ENCODE peak calls at places on chromosomes 11 and 22, in seven cellular contexts. Y is H1, U is GM12891, K is SK-N-SH, O is K562, L is GM12878, X is GM12892. Z is an unnamed sample.

GRCh38 chr11:76801205-76801604 is 18.0 kb downstream of the TSKU start:
- DNase-seq in Y (peak; percentile 39), U (no peak), K (no peak), O (no peak), L (no peak), X (no peak), Z (no peak)

GRCh38 chr22:49820984-49821383 is 6.7 kb downstream of the BRD1 start:
- DNase-seq in Y (no peak), U (no peak), K (no peak), O (no peak), L (no peak), X (no peak), Z (no peak)

GRCh38 chr11:70404244-70404643 is 5.9 kb downstream of the CTTN start:
- DNase-seq in Y (no peak), U (no peak), K (no peak), O (no peak), L (no peak), X (no peak), Z (no peak)

GRCh38 chr11:112271242-112271641 is 10.6 kb upstream of the PLET1 start:
- DNase-seq in Y (no peak), U (no peak), K (no peak), O (no peak), L (no peak), X (no peak), Z (no peak)

GRCh38 chr11:31236052-31236652 is 133.4 kb downstream of the DCDC1 start:
- DNase-seq in Y (no peak), U (no peak), K (no peak), O (no peak), L (no peak), X (no peak), Z (no peak)

GRCh38 chr11:124944565-124944964 is 8.7 kb upstream of the HEPACAM start:
- DNase-seq in Y (no peak), U (no peak), K (no peak), O (no peak), L (no peak), X (no peak), Z (no peak)

GRCh38 chr22:37501176-37501609 is 15.0 kb upstream of the MFNG start:
- DNase-seq in Y (no peak), U (no peak), K (no peak), O (no peak), L (no peak), X (no peak), Z (no peak)

GRCh38 chr11:74018331-74019005 is 9.6 kb upstream of the UCP3 start:
- DNase-seq in Y (no peak), U (no peak), K (no peak), O (no peak), L (no peak), X (no peak), Z (peak; percentile 89)

GRCh38 chr11:132457445-132457844 is 1074.9 kb downstream of the OPCML start:
- DNase-seq in Y (no peak), U (no peak), K (no peak), O (no peak), L (no peak), X (no peak), Z (no peak)

GRCh38 chr11:102546923-102547471 is 16.4 kb upstream of the MMP7 start:
- DNase-seq in Y (no peak), U (no peak), K (no peak), O (no peak), L (peak; percentile 93), X (no peak), Z (no peak)

GRCh38 chr11:8832571-8833260 is 78.3 kb upstream of the AKIP1 start:
- DNase-seq in Y (no peak), U (no peak), K (peak; percentile 68), O (no peak), L (peak; percentile 90), X (peak; percentile 50), Z (no peak)

GRCh38 chr11:62142043-62142375 is 18.2 kb downstream of the INCENP start:
- DNase-seq in Y (no peak), U (no peak), K (no peak), O (no peak), L (no peak), X (no peak), Z (no peak)

GRCh38 chr11:42058794-42059193 is 599.3 kb upstream of the LRRC4C start:
- DNase-seq in Y (no peak), U (no peak), K (no peak), O (no peak), L (no peak), X (no peak), Z (no peak)

GRCh38 chr11:40281055-40281580 is 1178.3 kb downstream of the LRRC4C start:
- DNase-seq in Y (no peak), U (no peak), K (no peak), O (no peak), L (no peak), X (no peak), Z (no peak)

GRCh38 chr22:27982630-27983180 is 63.6 kb upstream of the PITPNB start:
- DNase-seq in Y (peak; percentile 41), U (no peak), K (no peak), O (no peak), L (no peak), X (no peak), Z (no peak)

GRCh38 chr22:19933328-19934241 is 8.0 kb upstream of the COMT start:
- DNase-seq in Y (no peak), U (no peak), K (no peak), O (no peak), L (no peak), X (no peak), Z (no peak)

GRCh38 chr11:61947486-61948210 is 2.5 kb upstream of the BEST1 start:
- DNase-seq in Y (peak; percentile 86), U (peak; percentile 65), K (peak; percentile 87), O (peak; percentile 80), L (no peak), X (peak; percentile 68), Z (peak; percentile 73)

GRCh38 chr22:19482297-19482696 is 2.6 kb downstream of the CDC45 start:
- DNase-seq in Y (no peak), U (no peak), K (no peak), O (no peak), L (no peak), X (no peak), Z (no peak)

GRCh38 chr11:59815754-59816153 is 5.2 kb upstream of the MRPL16 start:
- DNase-seq in Y (no peak), U (no peak), K (no peak), O (no peak), L (no peak), X (no peak), Z (no peak)

GRCh38 chr11:1452744-1453143 is 33.8 kb downstream of the MOB2 start:
- DNase-seq in Y (no peak), U (no peak), K (no peak), O (no peak), L (no peak), X (no peak), Z (no peak)

GRCh38 chr11:61516675-61517516 is 8.3 kb downstream of the LRRC10B start:
- DNase-seq in Y (peak; percentile 96), U (peak; percentile 91), K (peak; percentile 93), O (peak; percentile 83), L (no peak), X (peak; percentile 92), Z (peak; percentile 8)

GRCh38 chr11:8863838-8864237 is 47.2 kb upstream of the AKIP1 start:
- DNase-seq in Y (no peak), U (no peak), K (no peak), O (no peak), L (no peak), X (no peak), Z (no peak)

DNA sequence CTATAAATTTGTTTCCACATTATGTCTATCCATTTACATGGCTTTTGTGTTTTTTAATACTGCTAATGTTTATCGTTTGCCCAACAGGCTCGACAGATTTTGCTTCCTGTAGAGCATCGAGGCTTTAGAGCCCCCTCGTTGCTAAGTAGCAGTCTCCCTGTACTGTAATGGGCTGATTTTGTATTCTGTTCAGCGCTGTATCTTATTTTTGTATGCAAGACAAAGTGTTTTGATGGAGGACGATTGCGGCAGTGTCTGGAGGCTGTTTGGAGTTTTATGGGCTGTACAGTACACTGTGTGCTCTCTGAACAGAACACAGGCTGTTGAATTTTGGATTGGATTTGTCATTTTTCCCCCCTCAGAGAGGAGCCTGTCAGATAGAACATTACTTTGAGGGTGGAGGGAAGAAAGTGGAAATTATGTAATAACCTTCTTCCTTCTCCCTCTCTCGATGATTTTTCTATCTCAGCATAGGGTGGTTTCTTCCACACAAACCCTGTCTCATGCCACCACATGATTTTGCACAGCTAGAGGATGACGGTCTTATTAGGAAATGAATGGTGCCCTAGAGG is 104.4 kb downstream of the ZBTB16 start:
- DNase-seq in Y (no peak), U (no peak), K (no peak), O (no peak), L (no peak), X (no peak), Z (no peak)
- TF ChIP-seq TAF1 in Y (no peak), U (no peak), K (no peak), O (no peak), L (no peak), X (no peak), Z (no peak)

DNA sequence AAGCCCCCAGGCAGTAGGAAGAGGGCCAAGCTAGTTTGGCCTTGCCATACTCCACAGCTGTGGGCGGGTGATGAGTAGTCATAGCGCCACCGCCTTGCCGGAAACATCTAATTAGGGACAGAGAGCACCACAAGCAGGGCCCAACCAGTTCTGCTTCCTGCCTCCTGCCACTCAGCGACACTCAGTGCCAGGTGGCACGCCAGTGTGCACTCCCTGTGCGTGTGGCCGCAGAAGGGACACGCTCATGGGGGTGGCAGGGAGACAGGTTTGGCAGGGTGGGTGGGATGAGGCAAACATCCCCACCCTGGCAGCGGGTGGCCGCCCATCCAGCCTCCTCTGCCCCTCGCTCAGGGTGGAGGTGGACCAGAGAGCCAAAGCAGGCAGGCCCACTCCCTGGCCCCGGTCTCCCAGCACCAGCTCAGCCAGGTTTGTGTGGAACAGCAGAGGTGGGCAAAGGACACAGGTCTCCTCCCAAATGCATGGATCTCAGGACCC is 4.9 kb downstream of the OVOL1 start:
- DNase-seq in Y (no peak), U (peak; percentile 81), K (peak; percentile 33), O (no peak), L (peak; percentile 73), X (peak; percentile 94), Z (no peak)
- TF ChIP-seq TAF1 in Y (no peak), U (no peak), K (no peak), O (no peak), L (no peak), X (no peak), Z (no peak)

DNA sequence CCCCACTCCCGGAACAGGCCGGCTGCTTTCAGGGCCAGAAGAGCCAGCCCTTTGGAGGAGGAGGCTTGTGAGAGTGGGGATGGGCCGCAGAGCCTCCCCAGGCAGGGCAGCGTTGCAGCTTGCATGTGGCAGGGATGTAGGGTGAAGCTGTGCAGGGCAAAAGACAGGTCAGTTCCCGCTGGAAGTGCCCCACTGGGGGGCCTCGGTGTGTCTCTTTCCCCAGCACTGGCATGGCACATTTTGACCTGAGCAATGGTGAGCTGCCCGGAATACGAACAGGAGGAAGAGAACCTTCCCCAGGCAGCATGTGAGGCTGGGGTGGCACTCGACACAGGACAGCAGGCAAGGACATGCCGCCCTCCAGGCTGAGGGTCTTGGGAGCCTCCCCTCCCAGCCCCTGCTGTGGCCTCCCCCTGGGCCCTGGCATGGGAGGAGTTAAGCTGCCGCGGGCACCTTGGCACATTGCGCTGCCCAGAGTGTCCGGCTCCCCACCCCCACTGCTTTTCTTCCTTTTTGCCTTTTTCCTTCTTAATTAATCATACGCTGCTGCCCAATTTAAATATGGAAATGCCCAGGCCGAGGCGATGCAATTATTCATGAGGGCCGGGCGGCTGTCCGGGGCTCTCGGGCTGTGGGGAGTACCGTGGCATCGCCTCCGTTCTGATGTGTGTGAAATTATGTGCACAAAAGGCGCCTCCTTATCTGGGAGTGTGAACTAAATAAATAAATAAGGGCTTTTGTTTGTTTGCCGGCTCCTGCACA is 76.0 kb upstream of the WNT7B start:
- DNase-seq in Y (no peak), U (no peak), K (peak; percentile 85), O (no peak), L (no peak), X (no peak), Z (no peak)
- TF ChIP-seq TAF1 in Y (no peak), U (no peak), K (no peak), O (no peak), L (no peak), X (no peak), Z (no peak)

GRCh38 chr11:57463596-57464342 is 3.4 kb downstream of the RTN4RL2 start:
- DNase-seq in Y (no peak), U (no peak), K (no peak), O (no peak), L (no peak), X (no peak), Z (no peak)
- TF ChIP-seq TAF1 in Y (no peak), U (no peak), K (no peak), O (no peak), L (no peak), X (no peak), Z (no peak)